ENCODE peak calls at places on chromosomes 16 and 17, in four cellular contexts. One of them, this sample, is unnamed.

GRCh38 chr17:63445065-63445464 is 1.0 kb downstream of the CYB561 start:
- DNase-seq in naive thymus-derived CD4-positive, alpha-beta T cell: no peak
- DNase-seq in T-helper 1 cell: no peak
- DNase-seq in EL: no peak
- DNase-seq in this sample: no peak

GRCh38 chr16:14302031-14302398 is 230.9 kb downstream of the MRTFB start:
- DNase-seq in naive thymus-derived CD4-positive, alpha-beta T cell: no peak
- DNase-seq in T-helper 1 cell: no peak
- DNase-seq in EL: peak
- DNase-seq in this sample: peak

GRCh38 chr17:21019976-21020575 is 22.7 kb downstream of the USP22 start:
- DNase-seq in naive thymus-derived CD4-positive, alpha-beta T cell: peak
- DNase-seq in T-helper 1 cell: peak
- DNase-seq in EL: no peak
- DNase-seq in this sample: peak

GRCh38 chr17:8746501-8747236 is 2.0 kb upstream of the CCDC42 start:
- DNase-seq in naive thymus-derived CD4-positive, alpha-beta T cell: no peak
- DNase-seq in T-helper 1 cell: no peak
- DNase-seq in EL: peak
- DNase-seq in this sample: peak

GRCh38 chr17:81566461-81567126 is 14.4 kb upstream of the FAAP100 start:
- DNase-seq in naive thymus-derived CD4-positive, alpha-beta T cell: no peak
- DNase-seq in T-helper 1 cell: no peak
- DNase-seq in EL: peak
- DNase-seq in this sample: peak

GRCh38 chr16:67872631-67873434 is at the start of gene EDC4:
- DNase-seq in naive thymus-derived CD4-positive, alpha-beta T cell: peak
- DNase-seq in T-helper 1 cell: peak
- DNase-seq in EL: peak
- DNase-seq in this sample: peak

GRCh38 chr17:79940381-79941087 is 95.1 kb downstream of the TBC1D16 start:
- DNase-seq in naive thymus-derived CD4-positive, alpha-beta T cell: no peak
- DNase-seq in T-helper 1 cell: no peak
- DNase-seq in EL: no peak
- DNase-seq in this sample: no peak

GRCh38 chr17:82668631-82669099 is 20.4 kb upstream of the WDR45B start:
- DNase-seq in naive thymus-derived CD4-positive, alpha-beta T cell: no peak
- DNase-seq in T-helper 1 cell: peak
- DNase-seq in EL: peak
- DNase-seq in this sample: peak

GRCh38 chr17:29576214-29577008 is 7.9 kb downstream of the TP53I13 start:
- DNase-seq in naive thymus-derived CD4-positive, alpha-beta T cell: no peak
- DNase-seq in T-helper 1 cell: no peak
- DNase-seq in EL: no peak
- DNase-seq in this sample: no peak

GRCh38 chr17:48012151-48012520 is 25.5 kb downstream of the COPZ2 start:
- DNase-seq in naive thymus-derived CD4-positive, alpha-beta T cell: peak
- DNase-seq in T-helper 1 cell: peak
- DNase-seq in EL: peak
- DNase-seq in this sample: no peak

GRCh38 chr16:49485663-49486062 is 112.1 kb downstream of the C16orf78 start:
- DNase-seq in naive thymus-derived CD4-positive, alpha-beta T cell: no peak
- DNase-seq in T-helper 1 cell: no peak
- DNase-seq in EL: no peak
- DNase-seq in this sample: no peak

This sample was measured in mesenchymal stem cell.